ENCODE peak calls at places on chromosomes 13 and 19, in eight cellular contexts. O, P, H, L, V, E, A and I are unnamed samples.

GRCh38 chr13:70189981-70190380 is 81.7 kb upstream of the KLHL1 start:
- DNase-seq in O (no peak), P (no peak), H (no peak), L (no peak), V (no peak), E (no peak), A (no peak), I (no peak)

GRCh38 chr19:33725567-33725966 is 71.1 kb upstream of the KCTD15 start:
- DNase-seq in O (no peak), P (no peak), H (no peak), L (no peak), V (no peak), E (no peak), A (no peak), I (no peak)

GRCh38 chr13:30415430-30416030 is 6.8 kb upstream of the UBE2L5 start:
- DNase-seq in O (no peak), P (no peak), H (no peak), L (no peak), V (no peak), E (no peak), A (no peak), I (no peak)

GRCh38 chr19:1837625-1838105 is 10.6 kb downstream of the REXO1 start:
- DNase-seq in O (no peak), P (peak; percentile 38), H (no peak), L (no peak), V (no peak), E (peak; percentile 33), A (peak; percentile 66), I (no peak)

GRCh38 chr13:73608731-73609485 is 525.3 kb downstream of the KLF12 start:
- DNase-seq in O (no peak), P (no peak), H (no peak), L (no peak), V (no peak), E (no peak), A (no peak), I (no peak)

GRCh38 chr19:30667227-30667626 is 295.0 kb downstream of the ZNF536 start:
- DNase-seq in O (no peak), P (no peak), H (no peak), L (no peak), V (no peak), E (no peak), A (no peak), I (peak; percentile 67)

GRCh38 chr13:30581582-30581981 is 36.1 kb upstream of the USPL1 start:
- DNase-seq in O (no peak), P (peak; percentile 47), H (no peak), L (no peak), V (no peak), E (peak; percentile 21), A (no peak), I (no peak)

GRCh38 chr13:113122571-113123225 is at the start of gene F10:
- DNase-seq in O (peak; percentile 34), P (no peak), H (peak; percentile 47), L (no peak), V (peak; percentile 34), E (peak; percentile 65), A (no peak), I (peak; percentile 56)

GRCh38 chr19:6229951-6230712 is 49.6 kb downstream of the MLLT1 start:
- DNase-seq in O (no peak), P (no peak), H (no peak), L (no peak), V (no peak), E (no peak), A (no peak), I (no peak)

GRCh38 chr19:55519461-55520311 is 17.2 kb downstream of the SBK2 start:
- DNase-seq in O (peak; percentile 11), P (no peak), H (no peak), L (no peak), V (peak; percentile 73), E (peak; percentile 85), A (no peak), I (no peak)

GRCh38 chr19:13797870-13798269 is 2.6 kb downstream of the ZSWIM4 start:
- DNase-seq in O (no peak), P (peak; percentile 49), H (no peak), L (no peak), V (peak; percentile 52), E (peak; percentile 74), A (no peak), I (no peak)

GRCh38 chr19:19552811-19553210 is 14.7 kb downstream of the CILP2 start:
- DNase-seq in O (peak; percentile 25), P (peak; percentile 61), H (no peak), L (no peak), V (no peak), E (peak; percentile 39), A (peak; percentile 31), I (no peak)

GRCh38 chr13:31046711-31047279 is 114.3 kb downstream of the TEX26 start:
- DNase-seq in O (no peak), P (no peak), H (peak; percentile 16), L (no peak), V (no peak), E (no peak), A (no peak), I (peak; percentile 62)

GRCh38 chr13:99992376-99992775 is 10.8 kb downstream of the ZIC2 start:
- DNase-seq in O (no peak), P (no peak), H (no peak), L (no peak), V (no peak), E (no peak), A (no peak), I (no peak)

GRCh38 chr19:4990306-4990705 is 21.4 kb downstream of the KDM4B start:
- DNase-seq in O (no peak), P (peak; percentile 88), H (no peak), L (no peak), V (no peak), E (no peak), A (no peak), I (no peak)

GRCh38 chr13:110361365-110361911 is 54.4 kb downstream of the COL4A2 start:
- DNase-seq in O (no peak), P (no peak), H (peak; percentile 80), L (no peak), V (no peak), E (no peak), A (no peak), I (no peak)

GRCh38 chr19:2187164-2187563 is 23.4 kb downstream of the DOT1L start:
- DNase-seq in O (no peak), P (no peak), H (no peak), L (no peak), V (no peak), E (no peak), A (no peak), I (no peak)

GRCh38 chr13:42747399-42747873 is 33.9 kb upstream of the FAM216B start:
- DNase-seq in O (no peak), P (peak; percentile 19), H (no peak), L (no peak), V (peak; percentile 99), E (peak; percentile 94), A (no peak), I (no peak)

GRCh38 chr13:99935772-99936171 is 35.8 kb downstream of the ZIC5 start:
- DNase-seq in O (no peak), P (no peak), H (no peak), L (no peak), V (no peak), E (no peak), A (no peak), I (no peak)

GRCh38 chr13:43786766-43787517 is at the start of gene ENOX1:
- DNase-seq in O (no peak), P (peak; percentile 63), H (peak; percentile 67), L (no peak), V (no peak), E (peak; percentile 82), A (peak; percentile 30), I (peak; percentile 85)

GRCh38 chr13:111216166-111216960 is 101.3 kb downstream of the ARHGEF7 start:
- DNase-seq in O (no peak), P (peak; percentile 38), H (peak; percentile 43), L (peak; percentile 15), V (no peak), E (peak; percentile 31), A (peak; percentile 41), I (no peak)

GRCh38 chr19:35549174-35549788 is 3.9 kb downstream of the TMEM147 start:
- DNase-seq in O (peak; percentile 67), P (peak; percentile 79), H (peak; percentile 55), L (peak; percentile 33), V (no peak), E (peak; percentile 70), A (peak; percentile 45), I (peak; percentile 46)

GRCh38 chr13:41762796-41763195 is 198.1 kb downstream of the VWA8 start:
- DNase-seq in O (no peak), P (no peak), H (no peak), L (no peak), V (no peak), E (no peak), A (no peak), I (no peak)

GRCh38 chr19:31826325-31826724 is 477.1 kb upstream of the TSHZ3 start:
- DNase-seq in O (no peak), P (no peak), H (no peak), L (no peak), V (no peak), E (no peak), A (no peak), I (no peak)

GRCh38 chr13:97261254-97262015 is 39.3 kb downstream of the MBNL2 start:
- DNase-seq in O (no peak), P (no peak), H (no peak), L (no peak), V (no peak), E (no peak), A (no peak), I (no peak)

GRCh38 chr13:47112900-47113299 is 216.0 kb upstream of the HTR2A start:
- DNase-seq in O (no peak), P (no peak), H (no peak), L (no peak), V (no peak), E (peak; percentile 26), A (no peak), I (no peak)

GRCh38 chr13:105990256-105990958 is 545.1 kb downstream of the EFNB2 start:
- DNase-seq in O (no peak), P (no peak), H (no peak), L (no peak), V (no peak), E (peak; percentile 61), A (no peak), I (no peak)

GRCh38 chr13:74128171-74128767 is 5.9 kb downstream of the KLF12 start:
- DNase-seq in O (no peak), P (no peak), H (no peak), L (no peak), V (no peak), E (peak; percentile 86), A (no peak), I (no peak)

GRCh38 chr13:26881154-26881553 is 120.6 kb upstream of the GPR12 start:
- DNase-seq in O (peak; percentile 1), P (peak; percentile 37), H (peak; percentile 10), L (no peak), V (no peak), E (peak; percentile 26), A (no peak), I (no peak)

GRCh38 chr19:30696514-30696913 is 324.3 kb downstream of the ZNF536 start:
- DNase-seq in O (no peak), P (peak; percentile 31), H (no peak), L (no peak), V (no peak), E (no peak), A (no peak), I (no peak)

GRCh38 chr19:15696654-15697194 is 23.8 kb downstream of the CYP4F12 start:
- DNase-seq in O (no peak), P (no peak), H (no peak), L (no peak), V (no peak), E (no peak), A (no peak), I (no peak)

GRCh38 chr13:31909889-31910551 is 121.6 kb upstream of the FRY start:
- DNase-seq in O (peak; percentile 64), P (peak; percentile 66), H (peak; percentile 76), L (peak; percentile 32), V (no peak), E (peak; percentile 66), A (peak; percentile 30), I (peak; percentile 42)

GRCh38 chr13:73158851-73159250 is 100.0 kb downstream of the KLF5 start:
- DNase-seq in O (no peak), P (no peak), H (no peak), L (no peak), V (no peak), E (peak; percentile 83), A (no peak), I (no peak)

GRCh38 chr13:110063490-110063889 is 243.5 kb downstream of the COL4A1 start:
- DNase-seq in O (no peak), P (no peak), H (no peak), L (no peak), V (no peak), E (no peak), A (no peak), I (no peak)